ENCODE peak calls at places on chromosomes 13 and 19, in four cellular contexts. G is transverse colon, R is ovary, L is sigmoid colon. Y is an unnamed sample.

GRCh38 chr13:50033696-50034095 is 18.5 kb downstream of the KCNRG start:
- DNase-seq in L (no peak), R (no peak), G (no peak), Y (no peak)

GRCh38 chr13:74134777-74135305 is 637 bp upstream of the KLF12 start:
- DNase-seq in L (peak; percentile 74), G (peak; percentile 75), R (peak; percentile 75), Y (no peak)

GRCh38 chr13:88919970-88920628 is 1248.9 kb downstream of the SLITRK5 start:
- DNase-seq in L (no peak), R (no peak), G (no peak), Y (no peak)

GRCh38 chr19:18176367-18177310 is 3.0 kb downstream of the IFI30 start:
- DNase-seq in G (no peak), R (no peak), L (no peak), Y (no peak)

GRCh38 chr19:405138-405965 is 3.6 kb downstream of the C2CD4C start:
- DNase-seq in L (no peak), R (peak; percentile 17), G (peak; percentile 25), Y (no peak)

GRCh38 chr13:46795321-46795720 is 1.6 kb downstream of the ESD start:
- DNase-seq in G (no peak), R (no peak), L (no peak), Y (no peak)

GRCh38 chr13:91758724-91759123 is 360.3 kb downstream of the GPC5 start:
- DNase-seq in R (no peak), L (no peak), G (no peak), Y (no peak)

GRCh38 chr19:56309511-56310185 is 5.0 kb downstream of the ZSCAN5A start:
- DNase-seq in G (peak; percentile 51), L (no peak), R (peak; percentile 51), Y (peak; percentile 97)

GRCh38 chr19:55099557-55100506 is 17.6 kb downstream of the PPP1R12C start:
- DNase-seq in L (no peak), R (no peak), G (no peak), Y (peak; percentile 67)

GRCh38 chr13:72390909-72391308 is 336.5 kb downstream of the MZT1 start:
- DNase-seq in R (no peak), L (no peak), G (no peak), Y (no peak)

GRCh38 chr13:66492479-66492878 is 737.7 kb downstream of the PCDH9 start:
- DNase-seq in G (no peak), L (no peak), R (no peak), Y (no peak)

GRCh38 chr19:44113784-44114390 is 688 bp downstream of the ZNF225 start:
- DNase-seq in L (no peak), G (peak; percentile 11), R (no peak), Y (no peak)

GRCh38 chr13:113551081-113552000 is 33.2 kb upstream of the TFDP1 start:
- DNase-seq in L (no peak), G (peak; percentile 3), R (no peak), Y (no peak)

GRCh38 chr13:34246511-34246910 is 428.6 kb downstream of the RFC3 start:
- DNase-seq in R (no peak), G (no peak), L (no peak), Y (no peak)

GRCh38 chr19:16260160-16260793 is 62.6 kb downstream of the AP1M1 start:
- DNase-seq in R (no peak), G (no peak), L (no peak), Y (no peak)

GRCh38 chr13:29140277-29140676 is 320.1 kb downstream of the MTUS2 start:
- DNase-seq in R (no peak), L (no peak), G (no peak), Y (no peak)

DNA sequence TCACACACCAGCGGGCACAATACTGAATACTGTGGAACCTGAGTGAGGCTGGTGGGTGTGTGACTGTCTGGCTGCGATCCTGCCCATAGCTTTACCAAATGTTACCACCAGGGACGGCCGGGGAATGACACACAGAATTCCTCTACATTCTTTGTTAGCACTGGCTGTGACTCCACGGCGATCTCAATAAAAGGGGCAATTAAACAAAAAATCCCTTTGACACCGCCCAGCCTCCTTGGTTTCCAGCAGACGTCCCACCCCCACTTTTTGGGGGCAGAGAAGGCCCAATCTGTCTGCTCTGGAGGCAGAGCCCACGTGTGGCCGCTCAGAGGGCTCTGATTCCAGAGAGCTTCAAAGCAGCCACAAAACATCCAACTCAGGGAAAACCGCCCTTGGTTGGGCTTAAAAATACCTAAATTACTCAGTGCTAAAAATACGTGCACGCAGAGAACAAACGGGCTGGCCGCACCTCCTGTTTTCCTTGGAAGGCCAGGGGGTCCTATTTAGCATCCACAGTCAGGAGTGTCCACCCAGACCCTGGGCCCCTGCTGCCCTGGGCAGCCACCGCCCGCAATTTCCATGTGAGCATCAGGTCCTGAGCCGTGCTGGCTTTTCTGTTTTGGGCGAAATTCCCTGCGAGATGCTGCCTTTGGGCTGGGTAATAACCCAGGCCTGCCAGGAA is 47.8 kb downstream of the GADD45B start:
- DNase-seq in R (no peak), L (no peak), G (no peak), Y (no peak)
- TF ChIP-seq EP300 in R (no peak), L (no peak), G (no peak), Y (no peak)

DNA sequence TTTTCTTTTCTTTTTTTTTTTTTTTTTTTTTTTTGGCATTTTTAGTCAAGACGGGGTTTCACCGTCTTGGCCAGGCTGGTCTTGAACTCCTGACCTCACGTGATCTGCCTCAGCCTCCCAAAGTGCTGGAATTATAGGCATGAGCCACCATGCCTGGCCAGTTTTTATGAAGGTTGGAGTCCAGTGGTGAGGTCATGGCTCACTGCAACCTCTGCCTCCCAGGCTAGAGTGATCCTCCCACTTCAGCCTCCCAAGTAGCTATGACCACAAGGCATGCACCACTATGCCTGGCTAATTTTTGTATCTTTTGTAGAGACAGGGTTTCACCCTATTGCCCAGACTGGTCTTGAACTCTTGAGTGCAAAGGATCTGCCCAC is 4.2 kb downstream of the SNRPA start:
- DNase-seq in L (no peak), R (no peak), G (no peak), Y (no peak)
- TF ChIP-seq POLR2A in L (no peak), R (no peak), G (no peak), Y (no peak)

GRCh38 chr13:30618186-30618937 is 642 bp downstream of the USPL1 start:
- DNase-seq in L (peak; percentile 65), R (peak; percentile 52), G (peak; percentile 30), Y (no peak)

GRCh38 chr13:30616927-30617314 is 799 bp upstream of the USPL1 start:
- DNase-seq in G (peak; percentile 71), R (no peak), L (peak; percentile 88), Y (peak; percentile 17)

GRCh38 chr13:30618938-30619289 is 1.2 kb downstream of the USPL1 start:
- DNase-seq in G (no peak), L (no peak), R (no peak), Y (no peak)

GRCh38 chr13:30615851-30616311 is 1.8 kb upstream of the USPL1 start:
- DNase-seq in G (no peak), L (no peak), R (no peak), Y (no peak)

DNA sequence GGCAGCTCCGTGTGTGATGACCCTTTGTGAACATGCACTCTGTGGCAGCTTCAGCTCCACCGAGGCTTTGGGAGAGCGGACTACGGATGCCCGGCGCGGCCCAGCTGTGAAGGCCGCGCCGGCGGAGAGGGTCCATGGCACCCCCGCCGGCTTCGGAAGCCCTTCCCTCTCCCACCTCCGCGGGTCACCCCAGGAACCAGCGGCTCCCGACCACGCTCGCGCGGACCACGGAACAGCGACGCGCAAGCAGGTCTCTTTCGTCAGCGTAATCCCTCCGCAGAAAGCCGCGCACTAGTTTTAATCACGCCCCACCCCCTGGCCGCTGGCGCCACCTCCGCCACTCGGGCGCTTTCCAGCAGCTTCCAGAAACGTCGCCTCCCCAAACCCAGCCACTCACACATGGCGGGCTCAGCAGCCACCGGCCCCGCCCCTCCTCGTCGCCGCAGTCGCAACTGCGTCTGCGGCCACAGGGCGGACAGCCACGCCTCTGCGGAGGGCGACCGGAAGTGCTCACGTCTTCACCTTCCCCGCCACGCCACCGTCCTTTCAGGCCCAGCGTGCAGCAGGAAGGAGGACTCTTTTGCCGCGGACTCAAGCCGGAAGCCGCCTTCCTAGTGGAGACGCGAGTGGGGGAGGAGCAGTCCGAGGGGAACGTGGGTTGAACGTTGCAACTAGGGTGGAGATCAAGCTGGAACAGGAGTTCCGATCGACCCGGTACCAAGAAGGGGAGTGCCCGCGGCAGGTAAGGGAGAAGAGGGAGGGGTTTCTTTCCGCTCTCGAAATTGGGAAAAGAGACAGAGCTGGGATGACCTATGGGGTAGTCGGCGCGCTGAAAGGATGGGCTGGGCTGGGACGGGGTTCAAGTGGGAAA is at the start of gene USPL1:
- DNase-seq in R (peak; percentile 98), G (peak; percentile 99), L (peak; percentile 99), Y (peak; percentile 94)
- TF ChIP-seq EP300 in R (peak; percentile 84), G (peak; percentile 56), L (peak; percentile 37), Y (peak; percentile 87)

GRCh38 chr19:6418562-6418932 is 6.1 kb downstream of the KHSRP start:
- DNase-seq in L (no peak), G (no peak), R (no peak), Y (no peak)

GRCh38 chr19:6414793-6415591 is 9.6 kb downstream of the KHSRP start:
- DNase-seq in G (no peak), L (no peak), R (no peak), Y (no peak)

GRCh38 chr19:6417713-6418561 is 6.7 kb downstream of the KHSRP start:
- DNase-seq in L (peak; percentile 68), R (no peak), G (no peak), Y (peak; percentile 65)

GRCh38 chr19:6415592-6416190 is 8.9 kb downstream of the KHSRP start:
- DNase-seq in R (no peak), L (peak; percentile 66), G (no peak), Y (no peak)

DNA sequence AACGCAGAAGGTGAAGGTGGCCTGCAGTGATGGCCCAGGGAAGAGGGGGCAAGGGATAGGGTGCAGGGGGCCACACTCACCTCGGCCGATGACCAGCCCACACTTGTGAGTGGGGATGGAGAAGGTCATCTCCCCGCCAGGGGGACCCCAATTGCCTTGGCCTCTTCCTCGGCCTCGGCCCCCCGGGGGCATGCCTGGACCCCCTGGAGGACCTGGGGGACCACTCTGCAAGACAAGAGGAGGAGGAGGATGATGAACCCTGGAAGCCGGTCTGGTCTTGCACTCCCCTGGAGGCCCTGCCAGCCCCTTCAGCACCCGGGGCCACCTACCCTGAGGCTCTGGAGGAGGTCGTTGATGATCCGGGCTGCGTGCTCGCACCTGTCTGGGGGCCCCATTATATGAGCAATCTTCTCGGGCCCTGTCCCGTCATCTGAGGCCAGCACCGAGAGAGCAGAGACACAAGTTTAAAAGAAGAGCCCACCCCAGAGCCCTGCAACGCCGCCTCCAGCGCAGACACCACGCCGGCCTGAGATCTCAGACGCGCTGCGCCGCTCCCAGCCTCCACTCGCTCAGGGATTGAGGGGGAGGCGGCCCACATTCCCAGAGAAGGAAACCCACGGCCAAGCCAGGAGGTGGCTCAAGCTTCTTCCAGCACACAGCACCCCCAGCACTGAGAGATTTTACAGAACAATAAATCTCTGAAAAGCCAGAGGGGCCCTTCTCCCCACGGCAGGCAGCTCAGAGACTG is 7.8 kb downstream of the KHSRP start:
- DNase-seq in R (no peak), L (no peak), G (no peak), Y (no peak)
- TF ChIP-seq POLR2A in R (no peak), L (no peak), G (no peak), Y (no peak)

Y was measured in H1.